ENCODE peak calls at places on chromosomes 7 and 10, in six cellular contexts. O, P, G, Z, Q and C are unnamed samples.

GRCh38 chr10:97069576-97070362 is 116.0 kb downstream of the SLIT1 start:
- DNase-seq in Q (no peak), P (no peak), Z (peak), G (no peak), O (peak), C (no peak)

GRCh38 chr7:148191391-148192076 is 399.0 kb upstream of the C7orf33 start:
- DNase-seq in Z (no peak), P (no peak), Q (no peak), O (no peak), G (no peak), C (no peak)

GRCh38 chr10:103745264-103746247 is 109.8 kb downstream of the SH3PXD2A start:
- DNase-seq in P (no peak), G (no peak), O (no peak), Z (no peak), Q (no peak), C (peak)

GRCh38 chr7:50608196-50608906 is 43.1 kb upstream of the DDC start:
- DNase-seq in Q (no peak), O (no peak), G (no peak), P (no peak), Z (no peak), C (no peak)

GRCh38 chr7:138979226-138979979 is 1.8 kb downstream of the KIAA1549 start:
- DNase-seq in G (peak), P (peak), O (peak), Q (no peak), Z (no peak), C (peak)

GRCh38 chr10:35217458-35217857 is 90.8 kb downstream of the CREM start:
- DNase-seq in Q (no peak), G (no peak), O (no peak), P (no peak), Z (no peak), C (no peak)

GRCh38 chr10:49594594-49594993 is 15.5 kb upstream of the SLC18A3 start:
- DNase-seq in Q (no peak), Z (peak), P (peak), O (peak), G (peak), C (peak)

GRCh38 chr10:133461841-133462240 is 8.1 kb downstream of the SCART1 start:
- DNase-seq in Z (no peak), G (peak), O (no peak), P (no peak), Q (no peak), C (no peak)

GRCh38 chr7:11427686-11428273 is 404.2 kb downstream of the THSD7A start:
- DNase-seq in Z (peak), P (peak), G (peak), O (peak), Q (no peak), C (peak)

GRCh38 chr10:70319824-70320223 is 36.0 kb upstream of the NPFFR1 start:
- DNase-seq in G (no peak), O (no peak), Z (no peak), Q (no peak), P (no peak), C (no peak)

GRCh38 chr10:13347235-13348156 is 597 bp downstream of the SEPHS1 start:
- DNase-seq in O (peak), Z (peak), Q (no peak), G (peak), P (peak), C (peak)

GRCh38 chr10:92284112-92284704 is 6.7 kb downstream of the CPEB3 start:
- DNase-seq in O (no peak), G (no peak), Q (no peak), P (no peak), Z (no peak), C (no peak)

GRCh38 chr7:137404918-137405317 is 61.4 kb upstream of the PTN start:
- DNase-seq in Z (no peak), O (no peak), G (no peak), Q (no peak), P (no peak), C (no peak)

GRCh38 chr7:158056761-158057160 is 530.9 kb downstream of the PTPRN2 start:
- DNase-seq in P (no peak), Q (no peak), O (no peak), G (no peak), Z (no peak), C (no peak)

GRCh38 chr10:73998623-73999622 is 1.0 kb downstream of the VCL start:
- DNase-seq in P (peak), Z (peak), O (peak), Q (no peak), G (peak), C (peak)

GRCh38 chr7:48296976-48297375 is 125.7 kb downstream of the ABCA13 start:
- DNase-seq in Z (no peak), Q (no peak), G (no peak), P (no peak), O (no peak), C (no peak)

GRCh38 chr10:90857635-90858488 is at the start of gene HTR7:
- DNase-seq in P (peak), Z (peak), O (peak), G (peak), Q (no peak), C (peak)

GRCh38 chr7:99111591-99111990 is 32.3 kb downstream of the SMURF1 start:
- DNase-seq in O (no peak), P (no peak), Z (no peak), G (no peak), Q (no peak), C (no peak)

GRCh38 chr10:108454793-108455192 is 1290.3 kb upstream of the SORCS1 start:
- DNase-seq in Z (no peak), P (no peak), G (peak), Q (no peak), O (no peak), C (no peak)

DNA sequence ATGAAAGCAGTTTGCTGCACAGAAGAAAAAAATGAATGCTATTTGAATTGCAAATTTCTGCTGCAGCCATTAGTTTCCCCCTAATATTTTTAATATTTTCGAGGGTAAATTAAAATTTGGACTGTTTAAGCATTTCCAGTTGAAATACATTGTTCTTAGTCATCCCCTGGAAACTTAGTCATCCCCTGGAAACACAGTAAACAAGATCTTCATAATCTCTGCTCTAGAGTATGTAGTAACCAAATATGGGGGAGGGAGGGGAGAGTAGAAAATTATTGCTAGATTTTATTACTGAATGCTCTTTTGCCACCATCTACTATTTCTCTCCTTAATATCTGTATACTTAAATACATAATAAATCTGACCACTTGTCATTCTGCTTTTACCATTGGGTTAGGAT is 1053.3 kb downstream of the SORCS1 start:
- DNase-seq in O (no peak), G (no peak), Q (no peak), P (no peak), Z (no peak), C (peak)
- TF ChIP-seq SMC3 in O (no peak), G (no peak), Q (no peak), P (no peak), Z (no peak), C (no peak)

GRCh38 chr7:51882412-51882811 is 565.8 kb upstream of the COBL start:
- DNase-seq in G (no peak), O (no peak), Z (no peak), Q (no peak), P (no peak), C (no peak)

GRCh38 chr7:51878869-51879268 is 562.3 kb upstream of the COBL start:
- DNase-seq in P (no peak), O (no peak), Z (no peak), Q (no peak), G (no peak), C (no peak)
- TF ChIP-seq SMC3 in P (no peak), O (no peak), Z (no peak), Q (no peak), G (no peak), C (no peak)

GRCh38 chr10:26274391-26274790 is 57.8 kb downstream of the GAD2 start:
- DNase-seq in Q (no peak), G (no peak), P (no peak), Z (no peak), O (no peak), C (no peak)
- TF ChIP-seq SMC3 in Q (no peak), G (no peak), P (no peak), Z (no peak), O (no peak), C (no peak)

GRCh38 chr7:2775785-2776184 is 68.3 kb downstream of the GNA12 start:
- DNase-seq in Z (no peak), O (no peak), G (no peak), Q (no peak), P (no peak), C (no peak)
- TF ChIP-seq SMC3 in Z (no peak), O (no peak), G (no peak), Q (no peak), P (no peak), C (no peak)

DNA sequence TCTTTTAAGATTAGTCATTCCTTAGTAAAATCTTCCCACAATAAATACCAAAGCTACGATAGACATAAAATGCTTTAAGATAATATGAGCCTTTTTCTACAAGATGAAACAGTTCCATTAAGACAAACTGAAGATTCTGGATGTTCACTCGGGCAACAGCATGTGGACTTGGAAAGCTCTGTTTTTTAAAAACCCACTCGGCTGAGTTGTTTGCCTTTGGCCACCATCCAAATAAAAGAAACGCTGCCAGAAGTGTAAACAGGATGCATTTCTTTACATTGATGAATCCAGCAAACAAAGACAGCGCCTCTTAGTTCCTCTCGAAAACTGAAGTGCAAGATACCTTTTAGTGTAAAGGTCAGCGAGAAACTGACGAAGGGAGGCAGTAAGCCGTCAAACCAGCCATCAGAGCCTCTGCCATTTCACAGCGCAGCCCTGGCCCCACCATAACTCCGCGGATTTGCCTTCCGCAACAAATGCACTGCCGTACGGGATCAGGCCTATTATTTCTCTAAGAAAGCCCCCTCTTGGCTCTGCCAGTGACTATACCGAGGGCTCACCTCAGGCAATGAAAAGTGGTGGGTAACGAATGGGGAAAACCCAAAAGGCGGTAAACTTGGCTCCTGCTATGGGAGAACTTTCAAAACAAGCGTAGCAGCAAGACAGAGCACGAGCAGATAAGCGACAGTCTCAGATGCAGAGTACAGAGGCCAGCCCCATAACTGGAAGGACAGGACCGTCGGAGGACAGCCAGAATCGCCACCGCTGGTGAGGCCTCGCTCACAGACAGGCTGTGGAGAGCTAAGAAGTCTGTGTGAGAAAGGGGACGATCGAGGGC is 41.4 kb downstream of the GNA12 start:
- DNase-seq in G (no peak), O (peak), P (peak), Q (no peak), Z (no peak), C (peak)
- TF ChIP-seq SMC3 in G (no peak), O (no peak), P (no peak), Q (no peak), Z (no peak), C (no peak)

GRCh38 chr10:26624017-26624416 is 73.5 kb upstream of the PDSS1 start:
- DNase-seq in Q (no peak), Z (no peak), O (no peak), P (no peak), G (no peak), C (no peak)
- TF ChIP-seq SMC3 in Q (no peak), Z (no peak), O (no peak), P (no peak), G (no peak), C (no peak)

GRCh38 chr10:16787361-16787791 is 29.8 kb downstream of the RSU1 start:
- DNase-seq in Q (no peak), P (no peak), G (no peak), O (no peak), Z (no peak), C (no peak)
- TF ChIP-seq SMC3 in Q (no peak), P (no peak), G (no peak), O (no peak), Z (no peak), C (no peak)

GRCh38 chr10:110174201-110174600 is 33.2 kb upstream of the MXI1 start:
- DNase-seq in Q (no peak), Z (no peak), P (no peak), G (no peak), O (no peak), C (no peak)
- TF ChIP-seq SMC3 in Q (no peak), Z (no peak), P (no peak), G (no peak), O (no peak), C (no peak)

DNA sequence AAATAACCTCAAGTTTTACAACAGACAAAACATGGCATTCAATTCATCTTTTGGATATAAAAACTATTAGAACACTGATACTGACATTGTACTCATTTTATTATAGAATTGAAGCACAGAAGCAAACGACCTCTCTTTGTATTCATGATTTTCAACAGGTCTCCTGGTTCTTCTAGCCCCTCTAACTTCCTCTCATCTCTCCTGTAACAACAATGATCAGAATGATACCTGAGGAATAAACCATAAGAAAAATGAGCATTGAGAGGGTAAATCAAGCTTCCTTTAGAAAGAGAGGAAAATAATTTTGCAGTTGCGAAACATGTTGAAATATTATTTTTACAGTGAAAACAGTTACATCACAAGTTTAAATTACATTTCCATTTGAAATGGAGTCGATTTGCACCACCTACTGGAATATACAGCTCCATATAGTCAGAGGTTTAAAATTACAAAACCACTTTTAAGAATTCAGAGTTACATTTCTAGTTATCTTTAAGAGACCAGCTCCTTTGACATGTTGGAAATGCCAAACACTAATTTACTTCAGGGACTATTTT is 17.5 kb upstream of the TEX36 start:
- DNase-seq in P (no peak), O (peak), G (no peak), Q (no peak), Z (no peak), C (peak)
- TF ChIP-seq SMC3 in P (no peak), O (peak), G (peak), Q (no peak), Z (no peak), C (no peak)

DNA sequence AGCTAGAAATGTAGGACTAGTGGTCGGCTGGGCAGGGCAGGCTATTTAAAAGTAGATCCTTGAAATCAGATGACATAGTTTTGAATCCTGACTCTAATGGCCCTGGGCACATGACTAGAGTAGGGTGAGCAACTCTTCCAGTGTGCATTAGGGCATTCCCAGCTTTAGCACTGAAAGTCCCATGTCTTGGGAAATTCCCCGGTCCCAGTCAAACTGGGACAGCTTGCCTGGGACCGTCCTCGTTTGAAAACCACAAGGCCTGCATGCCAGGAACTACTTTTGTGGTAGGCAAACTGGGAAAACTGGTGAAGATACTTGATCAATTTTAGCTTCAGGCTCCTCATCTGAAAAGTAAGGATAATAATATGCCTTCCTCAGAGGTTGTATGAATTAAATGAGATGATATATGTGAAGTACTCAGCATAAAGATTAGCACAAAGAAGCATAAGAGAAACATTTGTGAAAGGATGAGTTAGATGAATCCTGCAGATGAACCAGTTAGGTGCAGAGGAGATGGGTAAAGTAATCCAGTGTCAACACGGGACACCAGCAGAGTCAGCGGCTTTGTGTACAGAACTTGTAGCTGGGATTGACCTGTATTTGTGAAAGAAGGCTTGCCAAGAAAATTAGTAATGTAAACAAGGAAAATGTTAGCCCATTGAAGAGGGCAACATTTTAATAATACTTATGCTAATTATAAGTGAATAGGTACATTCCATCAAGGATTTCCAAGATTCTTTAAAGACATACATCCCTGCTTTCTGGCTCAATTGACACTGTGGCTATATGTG is 255.5 kb downstream of the PTEN start:
- DNase-seq in O (no peak), P (no peak), Z (no peak), Q (no peak), G (no peak), C (no peak)
- TF ChIP-seq SMC3 in O (no peak), P (no peak), Z (no peak), Q (no peak), G (no peak), C (no peak)